ENCODE peak calls at places on chromosomes 2 and 18, in ten cellular contexts. One of them, this sample, is unnamed.

GRCh38 chr18:70380915-70381896 is 92.4 kb downstream of the SOCS6 start:
- DNase-seq in activated CD4-positive, alpha-beta T cell treated with anti-CD3 and anti-CD28 coated beads, Interleukin-2, amount 50 U/mL, for 48 hours: no peak
- DNase-seq in M059J: peak; percentile 68
- DNase-seq in HT-29: peak; percentile 88
- DNase-seq in NCI-H2171 treated with DMSO at 0.1 percent for 48 hours: peak; percentile 4
- DNase-seq in adrenal gland: no peak
- DNase-seq in erythroblast: peak; percentile 11
- DNase-seq in HFF-Myc: no peak
- DNase-seq in astrocyte of the cerebellum: no peak
- DNase-seq in caudate nucleus: peak; percentile 83
- DNase-seq in this sample: no peak

GRCh38 chr2:20525041-20526035 is 78.5 kb downstream of the RHOB start:
- DNase-seq in erythroblast: peak; percentile 34
- DNase-seq in caudate nucleus: no peak
- DNase-seq in M059J: peak; percentile 70
- DNase-seq in NCI-H2171 treated with DMSO at 0.1 percent for 48 hours: no peak
- DNase-seq in HFF-Myc: no peak
- DNase-seq in astrocyte of the cerebellum: no peak
- DNase-seq in HT-29: peak; percentile 66
- DNase-seq in adrenal gland: no peak
- DNase-seq in activated CD4-positive, alpha-beta T cell treated with anti-CD3 and anti-CD28 coated beads, Interleukin-2, amount 50 U/mL, for 48 hours: no peak
- DNase-seq in this sample: peak; percentile 83

GRCh38 chr2:158724803-158725271 is 70.3 kb upstream of the DAPL1 start:
- DNase-seq in adrenal gland: no peak
- DNase-seq in NCI-H2171 treated with DMSO at 0.1 percent for 48 hours: peak; percentile 44
- DNase-seq in HFF-Myc: no peak
- DNase-seq in activated CD4-positive, alpha-beta T cell treated with anti-CD3 and anti-CD28 coated beads, Interleukin-2, amount 50 U/mL, for 48 hours: no peak
- DNase-seq in astrocyte of the cerebellum: no peak
- DNase-seq in erythroblast: no peak
- DNase-seq in caudate nucleus: no peak
- DNase-seq in M059J: peak; percentile 76
- DNase-seq in HT-29: peak; percentile 47
- DNase-seq in this sample: no peak

GRCh38 chr2:240454031-240454901 is 18.8 kb downstream of the GPC1 start:
- DNase-seq in astrocyte of the cerebellum: no peak
- DNase-seq in HFF-Myc: no peak
- DNase-seq in M059J: no peak
- DNase-seq in NCI-H2171 treated with DMSO at 0.1 percent for 48 hours: no peak
- DNase-seq in caudate nucleus: peak; percentile 35
- DNase-seq in adrenal gland: no peak
- DNase-seq in erythroblast: no peak
- DNase-seq in HT-29: no peak
- DNase-seq in activated CD4-positive, alpha-beta T cell treated with anti-CD3 and anti-CD28 coated beads, Interleukin-2, amount 50 U/mL, for 48 hours: no peak
- DNase-seq in this sample: no peak

GRCh38 chr2:12732663-12733062 is 15.9 kb downstream of the TRIB2 start:
- DNase-seq in adrenal gland: peak; percentile 51
- DNase-seq in HT-29: no peak
- DNase-seq in erythroblast: no peak
- DNase-seq in caudate nucleus: no peak
- DNase-seq in activated CD4-positive, alpha-beta T cell treated with anti-CD3 and anti-CD28 coated beads, Interleukin-2, amount 50 U/mL, for 48 hours: no peak
- DNase-seq in HFF-Myc: no peak
- DNase-seq in M059J: no peak
- DNase-seq in astrocyte of the cerebellum: no peak
- DNase-seq in NCI-H2171 treated with DMSO at 0.1 percent for 48 hours: no peak
- DNase-seq in this sample: no peak

GRCh38 chr2:39399570-39399969 is 37.5 kb downstream of the MAP4K3 start:
- DNase-seq in astrocyte of the cerebellum: no peak
- DNase-seq in NCI-H2171 treated with DMSO at 0.1 percent for 48 hours: no peak
- DNase-seq in erythroblast: no peak
- DNase-seq in adrenal gland: no peak
- DNase-seq in M059J: no peak
- DNase-seq in caudate nucleus: no peak
- DNase-seq in HFF-Myc: no peak
- DNase-seq in HT-29: no peak
- DNase-seq in activated CD4-positive, alpha-beta T cell treated with anti-CD3 and anti-CD28 coated beads, Interleukin-2, amount 50 U/mL, for 48 hours: no peak
- DNase-seq in this sample: no peak

GRCh38 chr2:95291222-95291621 is 5.9 kb upstream of the KCNIP3 start:
- DNase-seq in astrocyte of the cerebellum: no peak
- DNase-seq in M059J: no peak
- DNase-seq in activated CD4-positive, alpha-beta T cell treated with anti-CD3 and anti-CD28 coated beads, Interleukin-2, amount 50 U/mL, for 48 hours: no peak
- DNase-seq in HFF-Myc: no peak
- DNase-seq in NCI-H2171 treated with DMSO at 0.1 percent for 48 hours: peak; percentile 22
- DNase-seq in caudate nucleus: no peak
- DNase-seq in erythroblast: no peak
- DNase-seq in HT-29: no peak
- DNase-seq in adrenal gland: no peak
- DNase-seq in this sample: no peak

GRCh38 chr2:94956797-94957391 is 68.6 kb upstream of the MAL start:
- DNase-seq in adrenal gland: peak; percentile 39
- DNase-seq in M059J: peak; percentile 31
- DNase-seq in HT-29: peak; percentile 41
- DNase-seq in NCI-H2171 treated with DMSO at 0.1 percent for 48 hours: peak; percentile 38
- DNase-seq in activated CD4-positive, alpha-beta T cell treated with anti-CD3 and anti-CD28 coated beads, Interleukin-2, amount 50 U/mL, for 48 hours: peak; percentile 44
- DNase-seq in caudate nucleus: peak; percentile 14
- DNase-seq in HFF-Myc: peak; percentile 15
- DNase-seq in astrocyte of the cerebellum: no peak
- DNase-seq in erythroblast: no peak
- DNase-seq in this sample: no peak

GRCh38 chr18:42038936-42039335 is 83.9 kb downstream of the PIK3C3 start:
- DNase-seq in HT-29: no peak
- DNase-seq in caudate nucleus: no peak
- DNase-seq in erythroblast: no peak
- DNase-seq in activated CD4-positive, alpha-beta T cell treated with anti-CD3 and anti-CD28 coated beads, Interleukin-2, amount 50 U/mL, for 48 hours: no peak
- DNase-seq in NCI-H2171 treated with DMSO at 0.1 percent for 48 hours: no peak
- DNase-seq in adrenal gland: no peak
- DNase-seq in astrocyte of the cerebellum: peak; percentile 36
- DNase-seq in M059J: peak; percentile 52
- DNase-seq in HFF-Myc: peak; percentile 43
- DNase-seq in this sample: no peak

GRCh38 chr2:64681479-64681967 is 27.8 kb upstream of the SERTAD2 start:
- DNase-seq in NCI-H2171 treated with DMSO at 0.1 percent for 48 hours: no peak
- DNase-seq in HFF-Myc: no peak
- DNase-seq in adrenal gland: no peak
- DNase-seq in M059J: no peak
- DNase-seq in HT-29: no peak
- DNase-seq in astrocyte of the cerebellum: no peak
- DNase-seq in erythroblast: no peak
- DNase-seq in caudate nucleus: no peak
- DNase-seq in activated CD4-positive, alpha-beta T cell treated with anti-CD3 and anti-CD28 coated beads, Interleukin-2, amount 50 U/mL, for 48 hours: no peak
- DNase-seq in this sample: no peak

This sample was measured in stimulated activated naive B cell treated with anti-CD40 and anti-IgM and Interleukin-4, amounts not matched to agents 10 μg/mL and 1 μg/mL and 100 μg/mL, for 72 hours.